ENCODE peak calls at places on chromosome 2, in five cellular contexts. D is anterior cingulate cortex, P is cardiac muscle cell, U is NCI-H345, K is RPMI8226. I is an unnamed sample.

GRCh38 chr2:239605976-239606375 is 205.2 kb upstream of the HDAC4 start:
- DNase-seq in D (no peak), P (no peak), U (no peak), K (no peak), I (no peak)

GRCh38 chr2:128293870-128294455 is 24.7 kb downstream of the HS6ST1 start:
- DNase-seq in D (no peak), P (no peak), U (no peak), K (no peak), I (no peak)

GRCh38 chr2:162184796-162185195 is 32.7 kb upstream of the GCG start:
- DNase-seq in D (no peak), P (no peak), U (no peak), K (no peak), I (no peak)

GRCh38 chr2:239239607-239240479 is 161.0 kb downstream of the HDAC4 start:
- DNase-seq in D (peak; percentile 53), P (peak; percentile 33), U (no peak), K (no peak), I (no peak)

GRCh38 chr2:98634406-98635092 is 26.2 kb downstream of the UNC50 start:
- DNase-seq in D (no peak), P (no peak), U (no peak), K (peak; percentile 8), I (no peak)

GRCh38 chr2:155218945-155219344 is 520.5 kb downstream of the KCNJ3 start:
- DNase-seq in D (no peak), P (no peak), U (no peak), K (no peak), I (no peak)

GRCh38 chr2:145016711-145017110 is 496.8 kb upstream of the ZEB2 start:
- DNase-seq in D (no peak), P (peak; percentile 23), U (peak; percentile 42), K (no peak), I (no peak)

GRCh38 chr2:86283461-86284030 is 53.9 kb downstream of the REEP1 start:
- DNase-seq in D (no peak), P (no peak), U (no peak), K (no peak), I (no peak)

GRCh38 chr2:122737429-122738077 is 982.1 kb downstream of the TSN start:
- DNase-seq in D (no peak), P (peak; percentile 46), U (no peak), K (no peak), I (no peak)

GRCh38 chr2:185208261-185208660 is 530.3 kb upstream of the FSIP2 start:
- DNase-seq in D (peak; percentile 6), P (no peak), U (peak; percentile 15), K (no peak), I (no peak)

GRCh38 chr2:88500691-88501090 is 48.2 kb upstream of the FOXI3 start:
- DNase-seq in D (no peak), P (no peak), U (no peak), K (no peak), I (no peak)

GRCh38 chr2:127035212-127035611 is 71.7 kb downstream of the BIN1 start:
- DNase-seq in D (no peak), P (no peak), U (no peak), K (no peak), I (no peak)

GRCh38 chr2:173412628-173413027 is 58.0 kb downstream of the CDCA7 start:
- DNase-seq in D (no peak), P (peak; percentile 16), U (no peak), K (no peak), I (no peak)

I was measured in GM12892.